ENCODE peak calls at places on chromosomes 5 and 9, in five cellular contexts. J, Y, W, R and T are unnamed samples.

GRCh38 chr9:89605181-89606048 is 603 bp downstream of the GADD45G start:
- DNase-seq in J (peak), Y (peak), W (peak), R (peak), T (peak)

GRCh38 chr5:180598797-180599589 is 7.7 kb upstream of the SCGB3A1 start:
- DNase-seq in J (no peak), Y (no peak), W (no peak), R (no peak), T (no peak)

GRCh38 chr9:121766081-121766683 is 114.7 kb downstream of the DAB2IP start:
- DNase-seq in J (no peak), Y (no peak), W (no peak), R (no peak), T (no peak)

GRCh38 chr9:137445275-137445807 is 4.2 kb upstream of the ENTPD8 start:
- DNase-seq in J (peak), Y (peak), W (peak), R (peak), T (peak)

GRCh38 chr5:86605881-86606280 is 11.9 kb upstream of the COX7C start:
- DNase-seq in J (no peak), Y (no peak), W (no peak), R (no peak), T (no peak)

GRCh38 chr5:139105621-139106071 is 92.5 kb downstream of the SIL1 start:
- DNase-seq in J (no peak), Y (no peak), W (no peak), R (no peak), T (peak)

GRCh38 chr5:116524051-116524450 is 50.6 kb downstream of the SEMA6A start:
- DNase-seq in J (no peak), Y (no peak), W (no peak), R (no peak), T (no peak)

GRCh38 chr5:142512041-142512679 is 173.7 kb downstream of the FGF1 start:
- DNase-seq in J (no peak), Y (no peak), W (peak), R (no peak), T (no peak)

GRCh38 chr5:11234501-11234911 is 473.5 kb upstream of the DAP start:
- DNase-seq in J (no peak), Y (no peak), W (no peak), R (no peak), T (no peak)

GRCh38 chr9:126531591-126531990 is 82.1 kb upstream of the LMX1B start:
- DNase-seq in J (no peak), Y (no peak), W (no peak), R (peak), T (no peak)

GRCh38 chr9:37776328-37776727 is 8.5 kb downstream of the EXOSC3 start:
- DNase-seq in J (peak), Y (no peak), W (peak), R (no peak), T (no peak)

GRCh38 chr5:55731848-55732247 is 6.0 kb upstream of the DDX4 start:
- DNase-seq in J (no peak), Y (no peak), W (no peak), R (no peak), T (no peak)

GRCh38 chr5:55734658-55735057 is 3.2 kb upstream of the DDX4 start:
- DNase-seq in J (no peak), Y (no peak), W (no peak), R (no peak), T (no peak)

GRCh38 chr5:55737793-55738192 is at the start of gene DDX4:
- DNase-seq in J (no peak), Y (no peak), W (no peak), R (peak), T (no peak)

DNA sequence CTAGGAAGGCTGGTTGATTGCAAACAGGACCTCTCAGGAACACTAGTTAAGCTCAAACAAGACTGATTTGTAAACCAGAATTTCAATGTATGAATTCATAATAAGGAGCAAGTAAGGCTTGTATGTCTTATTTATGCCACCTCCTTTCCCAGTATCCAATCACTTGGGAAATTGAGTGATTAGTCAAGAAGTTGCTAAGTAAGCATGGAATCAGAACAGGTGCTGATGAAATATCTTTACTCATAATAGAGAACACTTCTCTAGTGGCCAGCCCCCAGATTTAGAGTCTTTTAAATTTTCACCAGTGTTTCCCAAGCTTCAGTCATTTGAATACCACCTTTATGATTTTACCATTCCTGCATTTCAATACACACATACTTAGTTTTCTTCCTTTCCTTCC is 5.3 kb upstream of the DDX4 start:
- DNase-seq in J (no peak), Y (no peak), W (no peak), R (no peak), T (no peak)
- H2AFZ ChIP-seq in J (no peak), Y (peak), W (no peak), R (no peak), T (no peak)

GRCh38 chr9:136284311-136284710 is 19.6 kb downstream of the CCDC187 start:
- DNase-seq in J (no peak), Y (no peak), W (no peak), R (no peak), T (no peak)
- H3K9ac ChIP-seq in J (no peak), Y (no peak), W (no peak), R (no peak), T (no peak)

GRCh38 chr9:136095495-136096058 is 488 bp upstream of the NACC2 start:
- DNase-seq in J (peak), Y (no peak), W (peak), R (no peak), T (peak)

GRCh38 chr9:136092741-136093140 is 2.3 kb downstream of the NACC2 start:
- DNase-seq in J (no peak), Y (no peak), W (no peak), R (no peak), T (no peak)

GRCh38 chr9:136093331-136093986 is 1.6 kb downstream of the NACC2 start:
- DNase-seq in J (no peak), Y (no peak), W (peak), R (no peak), T (no peak)

GRCh38 chr9:136095028-136095494 is at the start of gene NACC2:
- DNase-seq in J (peak), Y (no peak), W (peak), R (no peak), T (peak)

GRCh38 chr9:136093995-136094881 is 851 bp downstream of the NACC2 start:
- DNase-seq in J (peak), Y (no peak), W (peak), R (no peak), T (peak)
- H2BK12ac ChIP-seq in J (peak), Y (peak), W (peak), R (no peak), T (peak)

DNA sequence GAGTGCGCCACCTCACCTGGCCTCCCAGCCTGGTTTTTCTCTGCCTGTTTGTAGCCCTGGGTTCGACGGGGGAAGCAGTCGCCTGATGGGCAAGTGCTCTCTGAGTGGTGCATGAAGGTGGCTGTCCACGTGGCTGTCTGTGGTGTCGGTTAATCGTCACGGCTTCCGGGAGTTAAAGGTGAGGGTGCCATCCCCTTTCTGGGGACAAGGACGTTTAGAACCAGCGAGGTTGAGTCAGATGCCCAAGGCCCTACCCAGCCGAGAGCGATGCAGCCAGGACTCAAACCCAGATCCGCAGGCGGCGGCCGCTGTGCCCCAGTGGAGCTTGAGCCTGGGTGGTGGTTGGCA is 47.7 kb downstream of the RXRA start:
- DNase-seq in J (no peak), Y (no peak), W (no peak), R (no peak), T (no peak)
- H2AFZ ChIP-seq in J (no peak), Y (no peak), W (no peak), R (no peak), T (no peak)